ENCODE peak calls at places on chromosome 19, in five cellular contexts. U is lower leg skin, T is fibroblast of mammary gland, S is heart left ventricle, J is stomach. H is an unnamed sample.

GRCh38 chr19:32246032-32246431 is 99.4 kb upstream of the ZNF507 start:
- DNase-seq in S (no peak), J (no peak), T (no peak), U (no peak), H (no peak)

GRCh38 chr19:5049561-5049960 is 80.6 kb downstream of the KDM4B start:
- DNase-seq in U (no peak), J (no peak), S (no peak), T (no peak), H (no peak)

GRCh38 chr19:39831679-39832078 is 2.3 kb downstream of the DYRK1B start:
- DNase-seq in T (no peak), U (no peak), S (no peak), J (no peak), H (no peak)

GRCh38 chr19:10420444-10421239 is at the start of gene PDE4A:
- DNase-seq in T (no peak), S (no peak), U (no peak), J (no peak), H (no peak)

GRCh38 chr19:12578641-12579040 is 27.4 kb upstream of the ZNF564 start:
- DNase-seq in J (no peak), T (no peak), U (no peak), S (no peak), H (no peak)

GRCh38 chr19:52987221-52987620 is 24.5 kb upstream of the ZNF816 start:
- DNase-seq in T (no peak), U (no peak), S (no peak), J (no peak), H (no peak)

GRCh38 chr19:46776927-46777911 is 11.2 kb downstream of the SLC1A5 start:
- DNase-seq in T (no peak), J (no peak), S (no peak), U (no peak), H (no peak)

GRCh38 chr19:46069841-46070341 is 29.1 kb upstream of the IGFL4 start:
- DNase-seq in U (no peak), J (no peak), T (peak), S (no peak), H (no peak)

GRCh38 chr19:18418725-18419194 is 438 bp upstream of the SSBP4 start:
- DNase-seq in T (no peak), U (no peak), S (peak), J (no peak), H (no peak)

GRCh38 chr19:45547965-45548609 is 36.5 kb downstream of the OPA3 start:
- DNase-seq in S (no peak), U (peak), J (no peak), T (peak), H (no peak)

GRCh38 chr19:49637865-49638350 is 2.0 kb downstream of the RRAS start:
- DNase-seq in U (peak), J (peak), T (peak), S (peak), H (peak)

GRCh38 chr19:45778010-45778671 is 4.1 kb downstream of the DMPK start:
- DNase-seq in S (no peak), T (no peak), U (no peak), J (no peak), H (no peak)

GRCh38 chr19:2154587-2155075 is 3.3 kb upstream of the AP3D1 start:
- DNase-seq in T (peak), J (no peak), S (no peak), U (no peak), H (no peak)

GRCh38 chr19:28746486-28746885 is 466.5 kb downstream of the UQCRFS1 start:
- DNase-seq in T (peak), J (no peak), U (no peak), S (no peak), H (no peak)

GRCh38 chr19:49440439-49441209 is 703 bp downstream of the SLC17A7 start:
- DNase-seq in U (no peak), S (no peak), T (no peak), J (no peak), H (no peak)

GRCh38 chr19:20164456-20164855 is 2.6 kb upstream of the ZNF486 start:
- DNase-seq in T (no peak), S (no peak), U (no peak), J (no peak), H (no peak)

GRCh38 chr19:27689734-27690241 is 1523.2 kb downstream of the UQCRFS1 start:
- DNase-seq in J (no peak), U (no peak), T (no peak), S (no peak), H (no peak)

GRCh38 chr19:42114412-42114811 is 17.8 kb downstream of the POU2F2 start:
- DNase-seq in T (no peak), U (no peak), S (no peak), J (no peak), H (no peak)

GRCh38 chr19:29630661-29631060 is 24.6 kb downstream of the POP4 start:
- DNase-seq in J (no peak), S (no peak), U (no peak), T (no peak), H (no peak)

GRCh38 chr19:40528533-40529092 is 48.1 kb upstream of the SHKBP1 start:
- DNase-seq in U (no peak), S (no peak), J (no peak), T (no peak), H (no peak)

GRCh38 chr19:4693078-4693350 is 22.9 kb upstream of the MYDGF start:
- DNase-seq in S (no peak), T (no peak), U (no peak), J (no peak), H (no peak)

GRCh38 chr19:5071579-5071978 is 102.7 kb downstream of the KDM4B start:
- DNase-seq in S (no peak), U (no peak), J (no peak), T (no peak), H (no peak)

GRCh38 chr19:13060233-13060963 is 42.3 kb downstream of the LYL1 start:
- DNase-seq in T (peak), U (no peak), S (peak), J (no peak), H (no peak)

GRCh38 chr19:43641333-43641732 is 1.7 kb upstream of the CADM4 start:
- DNase-seq in J (no peak), S (no peak), U (no peak), T (no peak), H (no peak)

GRCh38 chr19:55579766-55580621 is 654 bp downstream of the ZNF579 start:
- DNase-seq in T (no peak), S (peak), U (no peak), J (no peak), H (no peak)

GRCh38 chr19:1456121-1456900 is 6.4 kb downstream of the APC2 start:
- DNase-seq in S (no peak), U (no peak), J (no peak), T (no peak), H (no peak)

GRCh38 chr19:32438751-32439150 is 33.2 kb downstream of the DPY19L3 start:
- DNase-seq in S (no peak), T (no peak), U (no peak), J (no peak), H (no peak)

GRCh38 chr19:58559275-58560006 is 1.0 kb upstream of the UBE2M start:
- DNase-seq in S (peak), U (peak), T (peak), J (peak), H (peak)

GRCh38 chr19:48608798-48609263 is 2.3 kb downstream of the SPACA4 start:
- DNase-seq in J (no peak), S (no peak), T (peak), U (no peak), H (no peak)

GRCh38 chr19:582497-583197 is 7.0 kb upstream of the HCN2 start:
- DNase-seq in U (no peak), S (no peak), T (peak), J (no peak), H (no peak)

GRCh38 chr19:50794778-50795664 is 4.8 kb downstream of the ACP4 start:
- DNase-seq in U (no peak), S (no peak), T (peak), J (no peak), H (no peak)

GRCh38 chr19:44725251-44725650 is 23.3 kb upstream of the BCL3 start:
- DNase-seq in T (no peak), U (no peak), J (peak), S (no peak), H (no peak)

DNA sequence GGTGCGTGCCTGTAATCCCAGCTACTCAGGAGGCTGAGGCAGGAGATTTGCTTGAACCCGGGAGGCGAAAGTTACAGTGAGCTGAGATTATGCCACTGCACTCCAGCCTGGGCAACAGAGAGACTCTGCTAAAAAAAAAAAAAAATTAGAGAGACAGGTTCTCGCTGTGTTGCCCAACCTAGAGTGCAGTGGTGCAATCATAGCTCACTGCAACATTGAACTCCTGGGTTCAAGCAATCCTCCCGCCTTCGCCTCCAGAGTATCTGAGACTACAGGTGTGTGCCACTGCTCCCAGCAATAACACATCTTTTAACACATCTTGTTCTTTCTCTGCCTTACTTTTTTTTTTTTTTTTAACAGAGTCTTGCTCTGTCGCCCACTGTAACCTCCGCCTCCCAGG is 32.7 kb downstream of the CLEC17A start:
- DNase-seq in J (no peak), T (no peak), U (no peak), S (no peak), H (no peak)
- H3K4me3 ChIP-seq in J (no peak), T (no peak), U (no peak), S (no peak), H (no peak)

GRCh38 chr19:8005534-8006256 is at the start of gene ELAVL1:
- DNase-seq in S (peak), T (peak), U (peak), J (peak), H (peak)
- TF ChIP-seq CTCF in S (no peak), T (no peak), U (no peak), J (no peak), H (no peak)

GRCh38 chr19:8034178-8034525 is 18.4 kb upstream of the CCL25 start:
- DNase-seq in J (no peak), T (no peak), U (no peak), S (no peak), H (no peak)
- H3K4me3 ChIP-seq in J (no peak), T (no peak), U (no peak), S (no peak), H (no peak)

GRCh38 chr19:16801599-16801998 is 27.6 kb upstream of the SIN3B start:
- DNase-seq in U (no peak), T (peak), S (no peak), J (no peak), H (no peak)
- TF ChIP-seq CTCF in U (no peak), T (no peak), S (no peak), J (no peak), H (no peak)

H was measured in breast epithelium.